ENCODE peak calls at places on chromosomes 3 and 15, in nine cellular contexts. Y is activated naive CD4-positive, alpha-beta T cell treated with anti-CD3 and anti-CD28 coated beads for 36 hours; V is neural crest cell; M is stimulated activated CD8-positive, alpha-beta memory T cell treated with anti-CD3 and anti-CD28 coated beads, Interleukin-15, amount 100 ng/mL, for 4 hours; D is right cardiac atrium; B is hippocampal formation; R is DMS153; K is frontal cortex; F is PC-9. U is an unnamed sample.

GRCh38 chr3:193744048-193744821 is 151.2 kb downstream of the OPA1 start:
- DNase-seq in Y (no peak), V (no peak), M (no peak), D (no peak), B (no peak), R (peak), K (no peak), F (no peak), U (peak)

GRCh38 chr15:53512029-53512428 is 247.4 kb downstream of the WDR72 start:
- DNase-seq in Y (no peak), V (no peak), M (no peak), D (no peak), B (no peak), R (no peak), K (no peak), F (no peak), U (no peak)

GRCh38 chr3:55380561-55380960 is 106.5 kb downstream of the WNT5A start:
- DNase-seq in Y (no peak), V (no peak), M (no peak), D (no peak), B (no peak), R (no peak), K (no peak), F (no peak), U (no peak)

GRCh38 chr15:65884511-65884910 is 15.2 kb downstream of the RAB11A start:
- DNase-seq in Y (no peak), V (no peak), M (no peak), D (no peak), B (no peak), R (no peak), K (no peak), F (no peak), U (no peak)

GRCh38 chr15:31215490-31216209 is 111.0 kb upstream of the KLF13 start:
- DNase-seq in Y (peak), V (peak), M (peak), D (peak), B (peak), R (no peak), K (peak), F (no peak), U (peak)

GRCh38 chr15:31341501-31342195 is 15.0 kb downstream of the KLF13 start:
- DNase-seq in Y (peak), V (no peak), M (no peak), D (no peak), B (no peak), R (no peak), K (no peak), F (no peak), U (no peak)

GRCh38 chr3:136584728-136585127 is 167.4 kb downstream of the STAG1 start:
- DNase-seq in Y (no peak), V (no peak), M (no peak), D (no peak), B (no peak), R (no peak), K (no peak), F (no peak), U (peak)

GRCh38 chr15:66080791-66081475 is 172.6 kb downstream of the MEGF11 start:
- DNase-seq in Y (no peak), V (no peak), M (no peak), D (no peak), B (no peak), R (no peak), K (peak), F (peak), U (peak)

GRCh38 chr3:13548696-13549512 is at the start of gene FBLN2:
- DNase-seq in Y (no peak), V (peak), M (no peak), D (peak), B (no peak), R (no peak), K (peak), F (no peak), U (peak)

GRCh38 chr15:71730277-71731144 is 79.8 kb upstream of the NR2E3 start:
- DNase-seq in Y (peak), V (peak), M (no peak), D (no peak), B (peak), R (peak), K (peak), F (peak), U (peak)

GRCh38 chr15:75145027-75145841 is 56.4 kb upstream of the C15orf39 start:
- DNase-seq in Y (no peak), V (no peak), M (no peak), D (no peak), B (no peak), R (no peak), K (no peak), F (peak), U (no peak)

GRCh38 chr3:98003306-98003969 is 31.2 kb upstream of the RIOX2 start:
- DNase-seq in Y (no peak), V (no peak), M (no peak), D (no peak), B (no peak), R (no peak), K (no peak), F (no peak), U (no peak)

U was measured in choroid plexus epithelial cell.